ENCODE peak calls at places on chromosome 6, in eight cellular contexts. Y is stomach; V is mammary epithelial cell; A is thoracic aorta; F is endodermal cell; C is IMR-90; H is CD8-positive, alpha-beta T cell; S is transverse colon. P is an unnamed sample.
A peak's percentile ranks its signal among the peaks of the same experiment; 100 is the strongest.

GRCh38 chr6:105600342-105601293 is 197.7 kb upstream of the PREP start:
- DNase-seq in Y (no peak), A (no peak), F (no peak), V (peak; percentile 92), C (peak; percentile 91), S (no peak), H (no peak), P (peak; percentile 8)

GRCh38 chr6:110939429-110939828 is 19.1 kb upstream of the GTF3C6 start:
- DNase-seq in F (no peak), S (no peak), Y (no peak), C (no peak), V (no peak), H (no peak), A (no peak), P (no peak)

GRCh38 chr6:49888742-49889431 is 22.6 kb upstream of the CRISP1 start:
- DNase-seq in C (no peak), F (no peak), V (no peak), Y (no peak), S (no peak), A (no peak), H (no peak), P (no peak)

GRCh38 chr6:33566182-33567084 is 13.6 kb downstream of the BAK1 start:
- DNase-seq in V (peak; percentile 77), Y (no peak), S (no peak), C (peak; percentile 60), F (no peak), A (no peak), H (no peak), P (no peak)

GRCh38 chr6:163667372-163668060 is 253.0 kb downstream of the QKI start:
- DNase-seq in S (peak; percentile 38), A (no peak), F (no peak), V (no peak), H (no peak), Y (no peak), C (peak; percentile 15), P (peak; percentile 35)

GRCh38 chr6:129351807-129352206 is 358.2 kb downstream of the ARHGAP18 start:
- DNase-seq in F (no peak), H (no peak), Y (no peak), C (peak; percentile 21), V (no peak), A (no peak), S (no peak), P (no peak)

GRCh38 chr6:73657201-73657600 is 3.4 kb upstream of the SLC17A5 start:
- DNase-seq in S (no peak), C (no peak), F (no peak), V (no peak), A (no peak), H (no peak), Y (no peak), P (no peak)

GRCh38 chr6:53005667-53006250 is 10.7 kb upstream of the GSTA4 start:
- DNase-seq in F (no peak), C (no peak), V (no peak), A (no peak), H (no peak), S (no peak), Y (no peak), P (no peak)

GRCh38 chr6:28988536-28989415 is 16.3 kb downstream of the ZNF311 start:
- DNase-seq in A (no peak), V (peak; percentile 48), Y (peak; percentile 39), C (peak; percentile 61), F (peak; percentile 98), S (peak; percentile 52), H (peak; percentile 81), P (peak; percentile 89)

GRCh38 chr6:142830807-142831206 is 114.2 kb downstream of the HIVEP2 start:
- DNase-seq in H (no peak), C (no peak), S (no peak), Y (no peak), V (no peak), A (no peak), F (no peak), P (no peak)

GRCh38 chr6:142833798-142834197 is 111.2 kb downstream of the HIVEP2 start:
- DNase-seq in H (no peak), S (no peak), F (no peak), A (no peak), V (no peak), Y (no peak), C (no peak), P (no peak)

GRCh38 chr6:142834853-142835252 is 110.1 kb downstream of the HIVEP2 start:
- DNase-seq in V (no peak), H (no peak), F (no peak), C (no peak), S (no peak), A (no peak), Y (no peak), P (no peak)

GRCh38 chr6:142835787-142836186 is 109.2 kb downstream of the HIVEP2 start:
- DNase-seq in A (no peak), F (no peak), Y (no peak), H (no peak), C (no peak), S (no peak), V (no peak), P (no peak)

DNA sequence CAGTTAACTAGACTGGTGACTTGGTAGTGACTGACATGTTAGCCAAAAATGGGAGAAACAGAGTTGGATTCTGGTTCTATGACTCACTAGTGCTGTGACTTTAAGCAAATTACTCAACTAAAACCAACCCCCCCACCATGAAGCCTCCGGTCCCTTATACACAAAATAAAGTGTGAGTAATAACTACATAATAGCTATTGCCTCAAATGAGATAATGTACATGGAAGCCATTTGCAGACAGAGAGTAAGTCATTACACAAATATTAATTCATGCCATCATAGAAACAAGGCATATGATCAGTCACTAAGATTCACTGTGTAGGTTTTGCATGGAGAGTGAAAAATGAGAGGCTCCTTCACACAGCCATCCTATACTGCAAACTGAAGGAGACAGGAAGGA is 111.9 kb downstream of the HIVEP2 start:
- DNase-seq in F (no peak), Y (no peak), A (no peak), H (no peak), C (peak; percentile 98), V (peak; percentile 91), S (no peak), P (no peak)
- H3K4me3 ChIP-seq in F (no peak overlapping the region), Y (no peak overlapping the region), A (peak overlapping the region; percentile 32), H (no peak overlapping the region), C (no peak overlapping the region), V (no peak overlapping the region), S (no peak overlapping the region), P (no peak overlapping the region)

GRCh38 chr6:938271-939046 is 245.5 kb upstream of the EXOC2 start:
- DNase-seq in A (no peak), C (no peak), Y (no peak), F (peak; percentile 59), V (no peak), H (no peak), S (no peak), P (peak; percentile 57)
- H3K27me3 ChIP-seq in A (no peaks in the 10 kb centered on the region), C (peaks cover 29% of the 10 kb centered on the region), Y (no peaks in the 10 kb centered on the region), F (peaks cover 11% of the 10 kb centered on the region), V (no peaks in the 10 kb centered on the region), H (no peaks in the 10 kb centered on the region), S (no peaks in the 10 kb centered on the region), P (peaks cover 3% of the 10 kb centered on the region)

GRCh38 chr6:152993431-152993830 is 9.1 kb downstream of the MTRF1L start:
- DNase-seq in F (no peak), A (no peak), C (no peak), H (no peak), Y (no peak), S (no peak), V (no peak), P (peak; percentile 56)
- H3K36me3 ChIP-seq in F (peaks cover 78% of the 10 kb centered on the region), A (peaks cover 23% of the 10 kb centered on the region), C (peaks cover 19% of the 10 kb centered on the region), H (peaks cover 9% of the 10 kb centered on the region), Y (peaks cover 84% of the 10 kb centered on the region), S (no peaks in the 10 kb centered on the region), V (peaks cover 23% of the 10 kb centered on the region), P (peaks cover 7% of the 10 kb centered on the region)

GRCh38 chr6:124164363-124164762 is 360.7 kb downstream of the NKAIN2 start:
- DNase-seq in C (no peak), F (no peak), V (no peak), Y (no peak), S (no peak), A (no peak), H (no peak), P (no peak)
- H3K4me3 ChIP-seq in C (no peak overlapping the region), F (no peak overlapping the region), V (no peak overlapping the region), Y (no peak overlapping the region), S (no peak overlapping the region), A (no peak overlapping the region), H (no peak overlapping the region), P (no peak overlapping the region)

P was measured in H7.